ENCODE peak calls at places on chromosome 15, in five cellular contexts. K is cardiac muscle cell, G is suprapubic skin, X is adrenal gland, R is BE2C. O is an unnamed sample.

GRCh38 chr15:80679167-80679804 is 15.8 kb upstream of the ABHD17C start:
- DNase-seq in K (no peak), G (no peak), X (no peak), R (no peak), O (no peak)

GRCh38 chr15:41949400-41950126 is 22.8 kb downstream of the EHD4 start:
- DNase-seq in K (peak; percentile 71), G (peak; percentile 65), X (no peak), R (no peak), O (no peak)

GRCh38 chr15:43749690-43750345 is 3.6 kb downstream of the PDIA3 start:
- DNase-seq in K (no peak), G (no peak), X (no peak), R (no peak), O (peak; percentile 80)

GRCh38 chr15:66047321-66048024 is 178.2 kb downstream of the RAB11A start:
- DNase-seq in K (peak; percentile 23), G (no peak), X (no peak), R (no peak), O (no peak)

GRCh38 chr15:64774556-64775523 is 549 bp downstream of the RBPMS2 start:
- DNase-seq in K (peak; percentile 69), G (no peak), X (no peak), R (peak; percentile 42), O (no peak)

GRCh38 chr15:64634576-64635485 is 140.6 kb downstream of the RBPMS2 start:
- DNase-seq in K (peak; percentile 28), G (no peak), X (no peak), R (peak; percentile 29), O (peak; percentile 38)

GRCh38 chr15:57376695-57377477 is 581 bp downstream of the CGNL1 start:
- DNase-seq in K (peak; percentile 63), G (no peak), X (peak; percentile 57), R (peak; percentile 43), O (no peak)

GRCh38 chr15:59553879-59554735 is 57.5 kb upstream of the GCNT3 start:
- DNase-seq in K (no peak), G (no peak), X (no peak), R (no peak), O (no peak)

GRCh38 chr15:41878355-41878699 is 15.5 kb downstream of the SPTBN5 start:
- DNase-seq in K (no peak), G (no peak), X (no peak), R (peak; percentile 52), O (no peak)

GRCh38 chr15:43208052-43209002 is 12.5 kb downstream of the EPB42 start:
- DNase-seq in K (no peak), G (no peak), X (peak; percentile 30), R (peak; percentile 43), O (no peak)

GRCh38 chr15:65056868-65057548 is 10.8 kb downstream of the RASL12 start:
- DNase-seq in K (no peak), G (no peak), X (no peak), R (no peak), O (no peak)

GRCh38 chr15:48281674-48282073 is 49.6 kb upstream of the DUT start:
- DNase-seq in K (no peak), G (no peak), X (no peak), R (no peak), O (no peak)

GRCh38 chr15:57138260-57138895 is 219.9 kb downstream of the TCF12 start:
- DNase-seq in K (peak; percentile 74), G (no peak), X (peak; percentile 72), R (peak; percentile 54), O (no peak)

GRCh38 chr15:98651581-98652220 is 3.4 kb downstream of the IGF1R start:
- DNase-seq in K (peak; percentile 46), G (no peak), X (no peak), R (no peak), O (no peak)

GRCh38 chr15:79680721-79681120 is 216.1 kb downstream of the MTHFS start:
- DNase-seq in K (no peak), G (no peak), X (no peak), R (no peak), O (no peak)

GRCh38 chr15:52337961-52338535 is 42.4 kb upstream of the MYO5C start:
- DNase-seq in K (peak; percentile 49), G (no peak), X (no peak), R (no peak), O (no peak)

GRCh38 chr15:44753345-44753744 is 17.0 kb downstream of the TRIM69 start:
- DNase-seq in K (no peak), G (no peak), X (no peak), R (no peak), O (no peak)

GRCh38 chr15:62758126-62758951 is 284.2 kb upstream of the TPM1 start:
- DNase-seq in K (peak; percentile 29), G (no peak), X (no peak), R (no peak), O (no peak)

GRCh38 chr15:69377137-69377536 is 37.0 kb upstream of the KIF23 start:
- DNase-seq in K (no peak), G (no peak), X (peak; percentile 65), R (no peak), O (no peak)

GRCh38 chr15:62739082-62739481 is 303.5 kb upstream of the TPM1 start:
- DNase-seq in K (no peak), G (no peak), X (no peak), R (no peak), O (no peak)

GRCh38 chr15:58463815-58464697 is 32.3 kb downstream of the LIPC start:
- DNase-seq in K (no peak), G (no peak), X (no peak), R (no peak), O (no peak)
- TF ChIP-seq CTCF in K (no peak), G (no peak), X (no peak), R (no peak), O (no peak)

GRCh38 chr15:38624248-38625214 is 59.9 kb upstream of the RASGRP1 start:
- DNase-seq in K (no peak), G (no peak), X (no peak), R (no peak), O (no peak)
- H3K4me3 ChIP-seq in K (no peak overlapping the region), G (no peak overlapping the region), X (no peak overlapping the region), R (no peak overlapping the region), O (no peak overlapping the region)

DNA sequence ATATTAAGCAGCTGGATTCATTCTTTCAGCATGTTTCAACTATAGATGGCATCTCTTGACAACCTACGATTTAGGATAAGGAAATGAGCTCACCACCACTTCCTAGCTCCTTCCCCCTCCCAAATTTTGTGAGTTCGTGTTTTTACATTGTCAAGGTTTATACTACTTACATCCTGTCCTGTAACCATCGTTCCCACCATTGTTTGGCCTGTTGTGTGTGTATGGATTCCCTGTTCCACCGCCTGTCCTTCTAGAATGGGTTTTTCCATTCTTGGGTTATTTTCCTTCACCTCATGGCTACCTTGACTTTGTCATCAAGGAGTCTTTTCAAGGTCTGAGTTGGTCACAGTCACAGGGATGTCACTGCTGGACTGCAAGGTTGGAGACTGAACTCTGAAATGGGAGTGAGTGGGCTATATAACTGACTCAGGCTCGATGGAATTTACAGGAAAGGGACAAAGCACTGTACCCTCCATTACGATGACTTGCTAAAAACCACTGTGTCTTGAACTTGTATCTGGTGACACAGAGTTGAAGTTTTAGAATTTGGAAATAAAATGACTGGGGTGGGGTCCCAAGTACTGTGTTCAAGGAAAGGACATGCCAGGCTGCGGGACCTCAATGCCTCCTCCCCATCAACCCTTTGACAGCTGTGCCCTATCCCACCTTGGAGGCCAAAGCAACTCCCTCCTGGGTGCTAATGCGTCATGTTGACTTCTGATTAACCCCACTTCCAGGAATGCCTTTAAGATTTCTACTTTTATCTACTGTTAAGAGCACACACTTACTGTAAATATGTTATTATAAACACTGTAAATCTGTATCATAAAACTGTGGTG is 66.8 kb upstream of the BLM start:
- DNase-seq in K (no peak), G (no peak), X (no peak), R (no peak), O (no peak)
- H3K27me3 ChIP-seq in K (no peaks in the 10 kb centered on the region), G (no peaks in the 10 kb centered on the region), X (no peaks in the 10 kb centered on the region), R (no peaks in the 10 kb centered on the region), O (no peaks in the 10 kb centered on the region)

GRCh38 chr15:51229907-51230328 is 108.5 kb downstream of the CYP19A1 start:
- DNase-seq in K (peak; percentile 46), G (no peak), X (no peak), R (peak; percentile 47), O (no peak)
- TF ChIP-seq CTCF in K (peak; percentile 52), G (no peak), X (peak; percentile 41), R (peak; percentile 64), O (peak; percentile 23)

DNA sequence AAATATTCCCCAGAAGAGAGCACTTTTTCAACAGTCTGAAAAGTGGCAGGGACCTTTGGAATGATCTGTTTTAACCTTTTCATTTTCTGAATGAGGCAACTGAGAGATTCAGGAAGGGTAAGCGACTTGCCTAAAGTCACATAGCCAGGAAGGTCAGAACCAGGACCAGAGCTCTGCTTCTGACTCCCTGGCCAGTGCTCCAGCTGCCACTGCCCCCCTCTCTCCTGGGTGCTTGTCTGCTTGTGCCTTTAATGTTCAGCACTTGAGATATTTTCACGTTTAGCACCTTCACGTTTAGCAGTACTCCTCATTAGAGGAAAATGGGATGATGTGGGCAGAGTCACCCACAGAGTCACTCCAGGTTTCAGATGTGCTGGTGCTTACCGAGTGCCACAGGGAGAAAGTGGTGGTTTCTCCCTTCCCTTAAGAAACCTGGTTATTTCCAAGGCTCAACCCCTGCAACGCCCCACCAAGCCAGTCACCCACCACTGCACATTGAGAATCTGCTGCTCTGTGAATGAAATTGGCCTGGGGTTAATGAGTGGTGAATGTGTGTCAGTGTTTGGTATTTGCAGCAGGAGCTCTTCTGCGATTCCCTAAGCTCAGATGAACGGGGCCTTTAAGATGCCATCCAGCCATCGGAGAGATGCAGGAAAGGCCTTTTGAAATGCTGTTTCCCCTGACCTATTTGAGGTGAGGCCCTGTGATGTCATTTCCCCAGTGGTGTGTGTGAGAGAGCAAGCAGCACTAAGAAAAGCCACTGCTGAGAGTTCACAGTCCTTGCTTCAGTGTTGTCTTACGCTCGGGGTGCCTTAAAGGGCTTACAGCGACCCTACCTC is 68.6 kb downstream of the SMAD3 start:
- DNase-seq in K (peak; percentile 44), G (no peak), X (no peak), R (no peak), O (peak; percentile 54)
- H3K4me3 ChIP-seq in K (no peak overlapping the region), G (no peak overlapping the region), X (no peak overlapping the region), R (no peak overlapping the region), O (peak overlapping the region; percentile 12)

GRCh38 chr15:94351121-94351520 is 119.8 kb downstream of the MCTP2 start:
- DNase-seq in K (no peak), G (no peak), X (no peak), R (no peak), O (no peak)

GRCh38 chr15:94348084-94348483 is 116.7 kb downstream of the MCTP2 start:
- DNase-seq in K (no peak), G (no peak), X (no peak), R (no peak), O (no peak)

GRCh38 chr15:94352940-94353820 is 121.8 kb downstream of the MCTP2 start:
- DNase-seq in K (no peak), G (no peak), X (no peak), R (no peak), O (no peak)
- H3K27me3 ChIP-seq in K (no peaks in the 10 kb centered on the region), G (no peaks in the 10 kb centered on the region), X (no peaks in the 10 kb centered on the region), R (no peaks in the 10 kb centered on the region), O (no peaks in the 10 kb centered on the region)

GRCh38 chr15:88256261-88257230 is at the start of gene NTRK3:
- DNase-seq in K (peak; percentile 53), G (no peak), X (no peak), R (peak; percentile 47), O (no peak)
- TF ChIP-seq CTCF in K (no peak), G (no peak), X (no peak), R (no peak), O (no peak)

GRCh38 chr15:71098920-71099319 is 16.4 kb upstream of the THSD4 start:
- DNase-seq in K (no peak), G (no peak), X (no peak), R (no peak), O (no peak)
- H3K4me3 ChIP-seq in K (no peak overlapping the region), G (no peak overlapping the region), X (no peak overlapping the region), R (no peak overlapping the region), O (no peak overlapping the region)

O was measured in GM06990.